ENCODE peak calls at places on chromosomes 7 and 10, in nine cellular contexts. I is esophagus squamous epithelium, F is HepG2, P is stomach, A is A549, M is MM.1S, J is lower lobe of right lung, D is left ventricle myocardium inferior, X is A673. C is an unnamed sample. For H3K4me1, the result is how much of the 10 kb centered on the place peaks cover.

GRCh38 chr10:100186253-100186780 is 488 bp upstream of the ERLIN1 start:
- DNase-seq in P (no peak), X (peak), D (peak), F (no peak), I (no peak), A (peak), J (peak), M (no peak), C (peak)

GRCh38 chr7:1458676-1459511 is at the start of gene MICALL2:
- DNase-seq in I (no peak), D (peak), A (peak), M (no peak), J (peak), F (peak), X (peak), P (peak), C (peak)

GRCh38 chr10:131178956-131179355 is 132.6 kb downstream of the TCERG1L start:
- DNase-seq in X (no peak), D (no peak), J (no peak), I (no peak), M (no peak), A (no peak), F (no peak), P (peak), C (peak)

GRCh38 chr10:101107771-101108170 is 23.3 kb upstream of the TLX1 start:
- DNase-seq in D (no peak), J (no peak), A (no peak), P (no peak), I (no peak), X (no peak), M (no peak), F (no peak), C (no peak)

GRCh38 chr10:58517071-58517470 is 4.4 kb downstream of the BICC1 start:
- DNase-seq in J (no peak), P (no peak), M (no peak), I (no peak), X (no peak), F (no peak), D (no peak), A (peak), C (no peak)

GRCh38 chr10:58773351-58773750 is 260.7 kb downstream of the BICC1 start:
- DNase-seq in A (no peak), P (no peak), F (no peak), X (no peak), D (no peak), M (no peak), J (no peak), I (no peak), C (no peak)

GRCh38 chr7:17939111-17939669 is 1.1 kb downstream of the SNX13 start:
- DNase-seq in F (peak), A (peak), X (peak), D (no peak), I (no peak), M (peak), J (no peak), P (no peak), C (no peak)

GRCh38 chr7:113796557-113796956 is 122.3 kb downstream of the PPP1R3A start:
- DNase-seq in A (no peak), D (no peak), X (peak), P (no peak), M (no peak), F (no peak), J (no peak), I (no peak), C (no peak)

GRCh38 chr10:97849491-97850402 is at the start of gene GOLGA7B:
- DNase-seq in A (no peak), M (peak), J (peak), P (peak), F (peak), D (peak), X (peak), I (no peak), C (peak)

GRCh38 chr10:70234668-70235447 is 1.6 kb upstream of the PPA1 start:
- DNase-seq in F (no peak), J (no peak), X (peak), M (no peak), I (no peak), A (no peak), D (no peak), P (no peak), C (no peak)

GRCh38 chr7:6221340-6222319 is 50.8 kb downstream of the CYTH3 start:
- DNase-seq in P (no peak), D (no peak), I (no peak), J (no peak), F (no peak), X (no peak), A (peak), M (no peak), C (no peak)

GRCh38 chr7:256981-257646 is 32.9 kb upstream of the FOXL3 start:
- DNase-seq in F (no peak), I (no peak), J (peak), D (peak), A (no peak), M (no peak), P (no peak), X (no peak), C (no peak)

GRCh38 chr10:106571216-106571954 is 593.1 kb downstream of the SORCS1 start:
- DNase-seq in D (no peak), F (no peak), P (no peak), M (no peak), J (no peak), I (no peak), X (peak), A (peak), C (no peak)

GRCh38 chr7:30727061-30727945 is 24.6 kb upstream of the INMT start:
- DNase-seq in X (no peak), P (no peak), F (no peak), J (no peak), D (no peak), A (no peak), M (no peak), I (no peak), C (peak)

GRCh38 chr7:50496541-50496940 is 46.4 kb upstream of the FIGNL1 start:
- DNase-seq in A (no peak), F (no peak), M (no peak), J (no peak), I (no peak), D (no peak), X (no peak), P (no peak), C (no peak)

GRCh38 chr7:148058092-148058491 is 532.5 kb upstream of the C7orf33 start:
- DNase-seq in F (no peak), M (no peak), A (no peak), X (no peak), D (no peak), P (no peak), J (no peak), I (no peak), C (no peak)

GRCh38 chr10:72263613-72264241 is 10.0 kb upstream of the DDIT4 start:
- DNase-seq in F (peak), J (peak), D (no peak), P (peak), A (peak), M (peak), I (no peak), X (no peak), C (peak)

GRCh38 chr7:36037121-36037662 is 115.9 kb upstream of the EEPD1 start:
- DNase-seq in A (peak), M (no peak), X (peak), D (peak), F (no peak), I (no peak), P (peak), J (no peak), C (peak)

GRCh38 chr10:96341219-96342182 is 17.3 kb downstream of the OPALIN start:
- DNase-seq in J (no peak), D (no peak), P (no peak), F (no peak), A (no peak), X (peak), I (no peak), M (peak), C (no peak)

GRCh38 chr7:128425851-128426250 is 16.1 kb upstream of the IMPDH1 start:
- DNase-seq in I (no peak), J (peak), X (peak), F (peak), A (peak), M (peak), P (peak), D (peak), C (peak)

GRCh38 chr7:73779517-73779916 is 9.4 kb upstream of the CLDN3 start:
- DNase-seq in X (no peak), D (no peak), P (no peak), J (no peak), I (no peak), A (no peak), F (no peak), M (no peak), C (no peak)

GRCh38 chr10:127922675-127923366 is 15.9 kb downstream of the PTPRE start:
- DNase-seq in P (peak), A (peak), M (no peak), J (peak), X (no peak), F (peak), D (peak), I (no peak), C (no peak)

GRCh38 chr7:98174334-98175259 is 36.6 kb upstream of the BHLHA15 start:
- DNase-seq in F (no peak), A (no peak), J (peak), I (no peak), P (peak), X (peak), D (peak), M (no peak), C (no peak)

GRCh38 chr10:28849309-28849708 is 172.0 kb downstream of the BAMBI start:
- DNase-seq in J (no peak), P (no peak), I (no peak), A (no peak), D (no peak), X (no peak), F (no peak), M (no peak), C (no peak)

GRCh38 chr7:130970196-130970595 is 236.2 kb upstream of the KLF14 start:
- DNase-seq in J (no peak), A (no peak), F (no peak), I (no peak), M (no peak), D (no peak), P (no peak), X (no peak), C (no peak)

GRCh38 chr7:38171558-38172403 is 6.3 kb upstream of the STARD3NL start:
- DNase-seq in D (no peak), A (no peak), X (no peak), P (no peak), I (no peak), F (no peak), J (no peak), M (no peak), C (no peak)

GRCh38 chr7:36228039-36228438 is 75.0 kb downstream of the EEPD1 start:
- DNase-seq in J (no peak), A (peak), F (no peak), D (no peak), I (no peak), X (no peak), M (no peak), P (no peak), C (no peak)

GRCh38 chr7:137933270-137934017 is 68.4 kb downstream of the CREB3L2 start:
- DNase-seq in A (no peak), D (no peak), X (peak), J (no peak), P (no peak), M (no peak), I (no peak), F (no peak), C (no peak)

GRCh38 chr10:59580257-59580863 is 129.3 kb downstream of the SLC16A9 start:
- DNase-seq in P (no peak), X (peak), F (peak), J (no peak), M (peak), I (no peak), A (peak), D (no peak), C (no peak)

GRCh38 chr10:14665304-14665703 is 109.4 kb downstream of the FAM107B start:
- DNase-seq in M (no peak), J (no peak), A (peak), X (peak), D (no peak), P (no peak), I (no peak), F (no peak), C (no peak)

GRCh38 chr10:96292971-96293909 is 11.0 kb upstream of the DNTT start:
- DNase-seq in I (no peak), M (peak), D (no peak), J (no peak), F (peak), P (no peak), A (peak), X (peak), C (no peak)

GRCh38 chr7:95963446-95963990 is 191.2 kb downstream of the DYNC1I1 start:
- DNase-seq in I (no peak), F (no peak), J (no peak), X (no peak), A (no peak), P (no peak), M (peak), D (no peak), C (no peak)

GRCh38 chr7:73992104-73992562 is 35.8 kb upstream of the ELN start:
- DNase-seq in X (no peak), I (no peak), F (no peak), P (peak), A (no peak), M (no peak), D (no peak), J (peak), C (no peak)

GRCh38 chr10:44962870-44963738 is 3.5 kb downstream of the RASSF4 start:
- DNase-seq in F (peak), M (peak), A (no peak), I (no peak), J (no peak), X (no peak), P (no peak), D (no peak), C (peak)

GRCh38 chr7:97024209-97025129 is at the start of gene DLX5:
- DNase-seq in I (no peak), F (peak), M (no peak), J (no peak), D (no peak), P (no peak), A (peak), X (peak), C (no peak)

GRCh38 chr7:28081016-28081415 is 99.6 kb downstream of the JAZF1 start:
- DNase-seq in X (no peak), F (no peak), D (peak), I (no peak), M (no peak), J (no peak), P (no peak), A (no peak), C (no peak)

GRCh38 chr7:28082071-28082470 is 98.5 kb downstream of the JAZF1 start:
- DNase-seq in I (no peak), X (no peak), D (no peak), A (no peak), P (no peak), F (no peak), J (no peak), M (no peak), C (no peak)

GRCh38 chr7:28083159-28083997 is 97.2 kb downstream of the JAZF1 start:
- DNase-seq in F (no peak), M (no peak), X (no peak), I (no peak), P (no peak), A (peak), D (no peak), J (no peak), C (no peak)

GRCh38 chr7:28086198-28086597 is 94.4 kb downstream of the JAZF1 start:
- DNase-seq in D (no peak), M (peak), F (no peak), P (no peak), J (no peak), X (no peak), I (no peak), A (no peak), C (no peak)

GRCh38 chr7:28083998-28084985 is 96.3 kb downstream of the JAZF1 start:
- DNase-seq in J (no peak), M (no peak), I (no peak), A (no peak), F (no peak), P (no peak), X (no peak), D (no peak), C (no peak)
- H3K4me1 ChIP-seq in J (under half), M (under half), I (under half), A (under half), F (under half), P (half or more), X (under half), D (under half), C (under half)

GRCh38 chr10:62059424-62059913 is 158.0 kb downstream of the ARID5B start:
- DNase-seq in F (no peak), X (no peak), D (no peak), J (no peak), M (no peak), P (no peak), I (no peak), A (no peak), C (no peak)

GRCh38 chr10:62057359-62057758 is 155.9 kb downstream of the ARID5B start:
- DNase-seq in F (no peak), A (no peak), J (no peak), X (no peak), M (no peak), I (no peak), D (no peak), P (no peak), C (no peak)

GRCh38 chr10:62057872-62058271 is 156.4 kb downstream of the ARID5B start:
- DNase-seq in I (no peak), D (no peak), X (no peak), P (no peak), A (no peak), J (no peak), M (no peak), F (no peak), C (no peak)

GRCh38 chr10:62058476-62058875 is 157.0 kb downstream of the ARID5B start:
- DNase-seq in X (no peak), M (no peak), A (no peak), F (no peak), P (no peak), D (no peak), I (no peak), J (no peak), C (no peak)

DNA sequence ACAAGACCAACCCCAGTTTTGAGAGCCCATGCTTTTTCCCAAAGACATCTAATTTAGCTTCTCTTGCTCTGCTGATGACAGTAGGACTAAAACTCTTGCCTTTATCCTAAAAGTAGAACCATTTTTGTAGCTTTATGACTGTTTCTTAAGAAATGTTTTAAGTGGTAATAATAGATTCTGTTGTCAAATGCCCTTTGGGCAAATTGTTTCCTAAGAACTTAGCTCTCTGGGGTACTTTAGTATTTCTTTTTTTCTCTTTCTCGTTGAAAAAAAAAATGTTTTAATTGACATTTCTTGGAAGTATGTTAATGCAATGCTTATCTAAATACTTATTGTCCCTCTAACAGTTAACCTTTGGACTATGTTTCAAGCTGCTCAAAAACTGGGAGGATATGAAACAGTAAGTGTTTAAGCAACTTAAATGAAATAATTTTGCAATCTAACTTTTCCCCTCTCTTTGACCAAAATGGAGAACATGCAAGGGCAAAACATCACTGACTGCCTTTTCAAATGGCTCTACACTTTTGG is 157.5 kb downstream of the ARID5B start:
- DNase-seq in P (no peak), M (no peak), F (no peak), A (no peak), I (no peak), X (no peak), J (no peak), D (no peak), C (no peak)
- H3K4me1 ChIP-seq in P (half or more), M (under half), F (half or more), A (under half), I (under half), X (half or more), J (half or more), D (half or more), C (under half)

DNA sequence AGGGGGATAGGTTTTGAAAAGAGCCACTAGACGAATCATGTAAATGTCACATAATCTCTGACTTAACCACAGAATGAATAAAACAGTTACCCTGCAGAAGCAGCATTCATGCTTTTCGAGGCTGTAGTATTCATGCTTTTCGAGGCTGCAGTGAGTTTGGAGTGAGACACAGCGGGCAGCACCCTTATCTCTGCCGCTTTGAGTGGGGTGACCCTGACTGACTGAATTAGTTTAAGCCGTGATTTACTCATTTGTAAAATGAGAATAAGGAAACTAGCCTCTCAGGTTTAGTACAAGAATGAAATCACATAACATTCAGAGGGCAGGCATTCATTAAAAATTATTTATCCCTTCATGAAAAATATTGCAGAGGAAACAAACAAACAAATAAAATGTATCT is 92.8 kb upstream of the KMT2C start:
- DNase-seq in D (no peak), I (no peak), A (no peak), M (no peak), J (no peak), P (no peak), F (no peak), X (no peak), C (no peak)
- H3K4me1 ChIP-seq in D (under half), I (under half), A (under half), M (under half), J (under half), P (under half), F (under half), X (under half), C (under half)

GRCh38 chr7:44985033-44985695 is 6.3 kb upstream of the MYO1G start:
- DNase-seq in F (no peak), J (no peak), A (no peak), D (no peak), I (no peak), P (no peak), X (no peak), M (no peak), C (no peak)
- H3K4me1 ChIP-seq in F (under half), J (under half), A (under half), D (under half), I (under half), P (under half), X (under half), M (under half), C (under half)

DNA sequence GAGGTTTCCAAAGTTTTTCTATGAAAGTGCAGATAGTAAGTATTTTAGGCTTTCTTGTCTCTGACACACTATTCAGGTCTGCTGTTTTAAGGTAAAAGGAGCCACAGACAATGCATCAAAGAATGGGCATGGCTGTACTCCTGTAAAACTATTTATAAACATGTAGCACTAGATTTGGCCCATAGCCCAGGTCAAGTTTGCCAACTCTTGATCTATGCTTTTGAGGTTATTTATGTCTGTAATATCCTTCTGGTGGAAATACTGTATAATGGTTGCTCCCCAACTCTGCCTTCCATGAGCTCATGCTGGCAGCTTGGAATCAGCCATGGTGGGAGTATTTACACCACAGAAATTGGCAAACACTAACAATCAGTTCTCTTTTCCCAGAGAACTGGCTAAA is 244.6 kb downstream of the BUB3 start:
- DNase-seq in I (no peak), D (no peak), X (no peak), A (no peak), P (no peak), M (peak), J (no peak), F (no peak), C (no peak)
- H3K4me1 ChIP-seq in I (under half), D (under half), X (under half), A (under half), P (under half), M (half or more), J (under half), F (under half), C (under half)

DNA sequence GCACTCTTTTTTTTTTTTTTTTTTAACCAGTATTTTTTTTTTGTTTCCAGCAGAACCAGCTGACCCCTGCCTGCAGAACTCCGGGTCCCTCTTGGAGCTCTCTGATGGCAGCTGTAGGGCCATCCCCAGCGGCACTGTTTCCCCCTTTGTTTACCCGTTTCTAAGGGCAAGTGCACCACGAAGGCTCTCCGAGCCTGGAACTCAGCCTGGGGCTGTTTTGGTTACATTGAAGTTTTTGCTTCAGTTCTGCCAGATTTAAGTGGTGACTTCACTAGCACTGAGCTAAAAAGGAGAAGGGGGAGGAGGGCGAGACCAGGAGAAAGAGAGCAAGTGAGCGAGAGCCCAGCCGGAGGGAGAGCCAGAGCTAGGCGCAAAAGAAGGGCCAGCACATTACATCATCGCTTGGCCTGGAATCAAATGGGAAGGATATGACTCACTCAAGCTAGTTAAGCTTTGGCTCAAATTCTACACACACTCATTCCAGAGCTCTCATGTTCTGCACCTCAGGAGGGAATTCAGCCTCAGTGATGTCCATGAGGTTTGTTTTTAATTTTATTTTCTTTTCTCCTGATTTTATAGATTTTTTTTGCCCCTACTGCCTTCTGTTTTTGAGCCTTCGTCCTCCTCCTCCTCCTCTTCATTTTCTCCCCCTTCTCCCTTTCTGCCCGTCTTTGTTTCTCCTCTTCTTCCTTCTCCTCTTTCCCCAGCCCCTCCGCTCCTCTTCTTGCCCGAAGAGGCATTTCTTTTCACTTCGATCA is 272.3 kb downstream of the TRIL start:
- DNase-seq in X (peak), J (peak), I (peak), M (no peak), D (peak), F (peak), P (peak), A (peak), C (peak)
- H3K4me1 ChIP-seq in X (under half), J (under half), I (under half), M (under half), D (half or more), F (under half), P (under half), A (under half), C (under half)